ENCODE peak calls at places on chromosomes 5 and 9, in nine cellular contexts. W is right atrium auricular region; B is GM12864; M is tibial artery; J is stimulated activated effector memory CD8-positive, alpha-beta T cell treated with anti-CD3 and anti-CD28 coated beads, Interleukin-12 subunit alpha, Interleukin-12 subunit beta, amount 100 ng/mL, for 72 hours; Y is HEK293T; K is left colon; E is psoas muscle; P is bronchial epithelial cell. Q is an unnamed sample.

GRCh38 chr9:129617167-129617566 is 3.7 kb downstream of the C9orf50 start:
- DNase-seq in M (no peak), K (no peak), W (no peak), B (no peak), P (peak; percentile 74), E (no peak), J (no peak), Y (no peak), Q (no peak)

GRCh38 chr5:86137297-86137696 is 480.4 kb upstream of the COX7C start:
- DNase-seq in K (no peak), E (no peak), W (no peak), Y (no peak), B (no peak), M (no peak), J (no peak), P (no peak), Q (no peak)

GRCh38 chr9:116390306-116391228 is 237.0 kb downstream of the PAPPA start:
- DNase-seq in M (no peak), B (peak; percentile 10), J (no peak), K (no peak), P (no peak), Y (no peak), E (no peak), W (no peak), Q (no peak)

GRCh38 chr5:40687316-40687715 is 7.6 kb downstream of the PTGER4 start:
- DNase-seq in B (no peak), Y (no peak), P (no peak), J (no peak), W (no peak), K (no peak), E (no peak), M (no peak), Q (no peak)

GRCh38 chr9:31089822-31090221 is 1294.6 kb upstream of the ACO1 start:
- DNase-seq in W (no peak), Y (no peak), B (no peak), P (peak; percentile 65), M (no peak), K (no peak), E (no peak), J (no peak), Q (no peak)

GRCh38 chr5:124949862-124950261 is 203.4 kb upstream of the ZNF608 start:
- DNase-seq in M (peak; percentile 27), K (no peak), Y (no peak), B (no peak), P (no peak), E (no peak), J (no peak), W (no peak), Q (no peak)

GRCh38 chr9:112124156-112124555 is 50.9 kb downstream of the SUSD1 start:
- DNase-seq in M (no peak), K (no peak), B (no peak), J (no peak), Y (no peak), P (no peak), W (no peak), E (no peak), Q (no peak)

GRCh38 chr9:13267743-13268142 is 11.7 kb downstream of the MPDZ start:
- DNase-seq in K (no peak), Y (peak; percentile 7), B (no peak), P (peak; percentile 93), J (no peak), M (no peak), E (no peak), W (no peak), Q (no peak)

GRCh38 chr5:151213803-151214613 is 9.9 kb downstream of the CCDC69 start:
- DNase-seq in B (peak; percentile 92), M (peak; percentile 88), E (peak; percentile 77), J (peak; percentile 87), W (peak; percentile 94), K (peak; percentile 76), P (peak; percentile 47), Y (peak; percentile 44), Q (no peak)

GRCh38 chr9:98801562-98801961 is 5.2 kb upstream of the ANKS6 start:
- DNase-seq in Y (no peak), K (no peak), B (no peak), E (no peak), P (no peak), J (no peak), M (no peak), W (no peak), Q (no peak)

GRCh38 chr5:32283539-32284377 is 29.0 kb downstream of the MTMR12 start:
- DNase-seq in J (no peak), M (no peak), Y (no peak), E (no peak), P (peak; percentile 93), W (no peak), K (no peak), B (no peak), Q (no peak)

GRCh38 chr5:124920909-124921666 is 174.6 kb upstream of the ZNF608 start:
- DNase-seq in P (no peak), B (no peak), Y (no peak), W (no peak), E (no peak), K (no peak), M (no peak), J (no peak), Q (no peak)

GRCh38 chr9:112180387-112180881 is 5.3 kb upstream of the SUSD1 start:
- DNase-seq in M (no peak), J (peak; percentile 64), W (no peak), Y (no peak), K (no peak), P (peak; percentile 29), B (no peak), E (no peak), Q (no peak)

GRCh38 chr5:180315762-180316212 is 23.9 kb upstream of the MAPK9 start:
- DNase-seq in M (peak; percentile 55), B (no peak), E (peak; percentile 67), Y (peak; percentile 82), J (peak; percentile 89), W (no peak), P (peak; percentile 31), K (peak; percentile 74), Q (no peak)

GRCh38 chr5:137837741-137838389 is 29.8 kb upstream of the MYOT start:
- DNase-seq in J (no peak), W (no peak), K (no peak), B (no peak), M (no peak), P (no peak), Y (no peak), E (no peak), Q (no peak)

GRCh38 chr9:18478517-18479361 is 4.8 kb downstream of the ADAMTSL1 start:
- DNase-seq in M (no peak), B (no peak), Y (no peak), K (no peak), E (no peak), P (no peak), W (no peak), J (no peak), Q (no peak)

GRCh38 chr9:129162901-129163670 is 15.0 kb downstream of the IER5L start:
- DNase-seq in B (no peak), M (no peak), P (no peak), E (no peak), W (no peak), K (no peak), Y (no peak), J (no peak), Q (no peak)

GRCh38 chr5:54021413-54022155 is 288.8 kb downstream of the ARL15 start:
- DNase-seq in W (no peak), Y (no peak), E (no peak), B (no peak), P (peak; percentile 38), K (no peak), J (no peak), M (no peak), Q (no peak)

GRCh38 chr5:19534751-19535150 is 453.2 kb downstream of the CDH18 start:
- DNase-seq in P (peak; percentile 99), J (no peak), E (no peak), K (no peak), W (no peak), M (no peak), B (no peak), Y (no peak), Q (no peak)

GRCh38 chr5:126248611-126249010 is 174.6 kb upstream of the GRAMD2B start:
- DNase-seq in M (no peak), K (no peak), Y (no peak), P (no peak), W (no peak), E (no peak), B (no peak), J (no peak), Q (no peak)

GRCh38 chr5:145829708-145830361 is 5.3 kb downstream of the PRELID2 start:
- DNase-seq in E (no peak), P (no peak), Y (no peak), K (no peak), M (no peak), J (no peak), B (no peak), W (no peak), Q (no peak)

GRCh38 chr5:115532517-115532916 is 12.1 kb downstream of the FEM1C start:
- DNase-seq in J (no peak), M (no peak), P (peak; percentile 6), W (no peak), B (no peak), E (no peak), Y (no peak), K (no peak), Q (no peak)

GRCh38 chr5:81819556-81820314 is 68.8 kb upstream of the SSBP2 start:
- DNase-seq in B (no peak), W (no peak), J (no peak), P (peak; percentile 87), Y (no peak), K (no peak), M (no peak), E (no peak), Q (no peak)

GRCh38 chr5:112757468-112758208 is 20.0 kb downstream of the APC start:
- DNase-seq in E (no peak), B (peak; percentile 44), Y (peak; percentile 46), W (no peak), P (peak; percentile 71), M (no peak), J (no peak), K (no peak), Q (peak; percentile 3)

GRCh38 chr5:55671975-55672374 is 40.1 kb downstream of the SLC38A9 start:
- DNase-seq in E (no peak), Y (no peak), J (no peak), M (no peak), K (no peak), W (no peak), B (no peak), P (no peak), Q (no peak)

GRCh38 chr5:37786855-37787254 is 53.0 kb downstream of the GDNF start:
- DNase-seq in W (no peak), B (no peak), E (no peak), J (no peak), M (no peak), Y (no peak), K (no peak), P (peak; percentile 82), Q (no peak)

GRCh38 chr9:85453850-85454249 is 287.9 kb downstream of the AGTPBP1 start:
- DNase-seq in W (no peak), B (no peak), K (no peak), Y (no peak), E (no peak), M (no peak), P (no peak), J (no peak), Q (no peak)

GRCh38 chr5:29231153-29231552 is 1962.3 kb upstream of the CDH6 start:
- DNase-seq in Y (no peak), W (no peak), P (no peak), B (no peak), M (no peak), K (no peak), E (no peak), J (no peak), Q (no peak)

GRCh38 chr9:17613723-17614122 is 34.9 kb downstream of the SH3GL2 start:
- DNase-seq in M (no peak), Y (no peak), W (no peak), K (no peak), E (no peak), B (no peak), P (peak; percentile 43), J (no peak), Q (no peak)

GRCh38 chr5:35464757-35465156 is 152.9 kb upstream of the SPEF2 start:
- DNase-seq in M (no peak), K (no peak), W (no peak), E (no peak), J (no peak), Y (no peak), P (no peak), B (no peak), Q (no peak)

GRCh38 chr9:123320814-123321213 is 35.2 kb upstream of the CRB2 start:
- DNase-seq in P (no peak), Y (no peak), K (no peak), J (no peak), B (no peak), M (no peak), E (no peak), W (no peak), Q (no peak)

Q was measured in NCI-H187.